ENCODE peak calls at places on chromosomes 2 and 18, in ten cellular contexts. One of them, this sample, is unnamed.

GRCh38 chr2:19738707-19739106 is 163.1 kb downstream of the TTC32 start:
- DNase-seq in heart left ventricle: no peak
- DNase-seq in activated CD8-positive, alpha-beta T cell treated with anti-CD3 and anti-CD28 coated beads for 36 hours: no peak
- DNase-seq in tibial artery: peak; percentile 93
- DNase-seq in epithelial cell of esophagus: no peak
- DNase-seq in mammary epithelial cell: no peak
- DNase-seq in foreskin fibroblast: peak; percentile 86
- DNase-seq in fibroblast of the aortic adventitia: peak; percentile 49
- DNase-seq in AG10803: peak; percentile 80
- DNase-seq in colonic mucosa: peak; percentile 29
- DNase-seq in this sample: no peak

GRCh38 chr2:130852521-130853115 is 15.9 kb downstream of the ARHGEF4 start:
- DNase-seq in colonic mucosa: no peak
- DNase-seq in AG10803: no peak
- DNase-seq in epithelial cell of esophagus: no peak
- DNase-seq in heart left ventricle: no peak
- DNase-seq in tibial artery: no peak
- DNase-seq in activated CD8-positive, alpha-beta T cell treated with anti-CD3 and anti-CD28 coated beads for 36 hours: no peak
- DNase-seq in fibroblast of the aortic adventitia: no peak
- DNase-seq in foreskin fibroblast: no peak
- DNase-seq in mammary epithelial cell: no peak
- DNase-seq in this sample: no peak

GRCh38 chr2:113965644-113966043 is 75.8 kb downstream of the ACTR3 start:
- DNase-seq in fibroblast of the aortic adventitia: peak; percentile 22
- DNase-seq in AG10803: peak; percentile 16
- DNase-seq in colonic mucosa: peak; percentile 50
- DNase-seq in activated CD8-positive, alpha-beta T cell treated with anti-CD3 and anti-CD28 coated beads for 36 hours: peak; percentile 52
- DNase-seq in mammary epithelial cell: peak; percentile 27
- DNase-seq in tibial artery: no peak
- DNase-seq in foreskin fibroblast: no peak
- DNase-seq in heart left ventricle: no peak
- DNase-seq in epithelial cell of esophagus: peak; percentile 62
- DNase-seq in this sample: peak; percentile 30

GRCh38 chr2:129681788-129682187 is 297.7 kb upstream of the RAB6C start:
- DNase-seq in tibial artery: no peak
- DNase-seq in foreskin fibroblast: no peak
- DNase-seq in activated CD8-positive, alpha-beta T cell treated with anti-CD3 and anti-CD28 coated beads for 36 hours: no peak
- DNase-seq in fibroblast of the aortic adventitia: no peak
- DNase-seq in epithelial cell of esophagus: no peak
- DNase-seq in colonic mucosa: no peak
- DNase-seq in heart left ventricle: no peak
- DNase-seq in mammary epithelial cell: no peak
- DNase-seq in AG10803: no peak
- DNase-seq in this sample: no peak

GRCh38 chr18:59993560-59993959 is 93.8 kb downstream of the PMAIP1 start:
- DNase-seq in tibial artery: no peak
- DNase-seq in colonic mucosa: no peak
- DNase-seq in activated CD8-positive, alpha-beta T cell treated with anti-CD3 and anti-CD28 coated beads for 36 hours: no peak
- DNase-seq in heart left ventricle: no peak
- DNase-seq in mammary epithelial cell: peak; percentile 27
- DNase-seq in AG10803: no peak
- DNase-seq in foreskin fibroblast: no peak
- DNase-seq in epithelial cell of esophagus: peak; percentile 46
- DNase-seq in fibroblast of the aortic adventitia: no peak
- DNase-seq in this sample: no peak

GRCh38 chr2:46717733-46718121 is 197.9 kb downstream of the MCFD2 start:
- DNase-seq in heart left ventricle: no peak
- DNase-seq in foreskin fibroblast: peak; percentile 44
- DNase-seq in AG10803: peak; percentile 52
- DNase-seq in activated CD8-positive, alpha-beta T cell treated with anti-CD3 and anti-CD28 coated beads for 36 hours: no peak
- DNase-seq in tibial artery: no peak
- DNase-seq in mammary epithelial cell: no peak
- DNase-seq in fibroblast of the aortic adventitia: peak; percentile 52
- DNase-seq in colonic mucosa: no peak
- DNase-seq in epithelial cell of esophagus: no peak
- DNase-seq in this sample: no peak

GRCh38 chr2:134454931-134455330 is 201.1 kb downstream of the MGAT5 start:
- DNase-seq in epithelial cell of esophagus: no peak
- DNase-seq in mammary epithelial cell: no peak
- DNase-seq in fibroblast of the aortic adventitia: no peak
- DNase-seq in tibial artery: peak; percentile 40
- DNase-seq in foreskin fibroblast: peak; percentile 20
- DNase-seq in heart left ventricle: no peak
- DNase-seq in colonic mucosa: no peak
- DNase-seq in activated CD8-positive, alpha-beta T cell treated with anti-CD3 and anti-CD28 coated beads for 36 hours: no peak
- DNase-seq in AG10803: no peak
- DNase-seq in this sample: no peak

GRCh38 chr2:86107031-86107430 is 996 bp downstream of the PTCD3 start:
- DNase-seq in AG10803: no peak
- DNase-seq in colonic mucosa: no peak
- DNase-seq in activated CD8-positive, alpha-beta T cell treated with anti-CD3 and anti-CD28 coated beads for 36 hours: no peak
- DNase-seq in foreskin fibroblast: peak; percentile 15
- DNase-seq in mammary epithelial cell: peak; percentile 2
- DNase-seq in tibial artery: no peak
- DNase-seq in epithelial cell of esophagus: peak; percentile 2
- DNase-seq in fibroblast of the aortic adventitia: no peak
- DNase-seq in heart left ventricle: no peak
- DNase-seq in this sample: no peak

GRCh38 chr2:242004902-242005230 is 135.3 kb downstream of the RTP5 start:
- DNase-seq in fibroblast of the aortic adventitia: no peak
- DNase-seq in mammary epithelial cell: no peak
- DNase-seq in epithelial cell of esophagus: no peak
- DNase-seq in AG10803: no peak
- DNase-seq in activated CD8-positive, alpha-beta T cell treated with anti-CD3 and anti-CD28 coated beads for 36 hours: no peak
- DNase-seq in heart left ventricle: no peak
- DNase-seq in foreskin fibroblast: no peak
- DNase-seq in tibial artery: peak; percentile 28
- DNase-seq in colonic mucosa: no peak
- DNase-seq in this sample: no peak

GRCh38 chr2:10323535-10323934 is 20.8 kb downstream of the HPCAL1 start:
- DNase-seq in fibroblast of the aortic adventitia: no peak
- DNase-seq in mammary epithelial cell: no peak
- DNase-seq in tibial artery: no peak
- DNase-seq in activated CD8-positive, alpha-beta T cell treated with anti-CD3 and anti-CD28 coated beads for 36 hours: no peak
- DNase-seq in foreskin fibroblast: no peak
- DNase-seq in epithelial cell of esophagus: no peak
- DNase-seq in colonic mucosa: no peak
- DNase-seq in heart left ventricle: no peak
- DNase-seq in AG10803: no peak
- DNase-seq in this sample: no peak

GRCh38 chr2:10322973-10323372 is 20.3 kb downstream of the HPCAL1 start:
- DNase-seq in tibial artery: peak; percentile 40
- DNase-seq in epithelial cell of esophagus: no peak
- DNase-seq in AG10803: no peak
- DNase-seq in activated CD8-positive, alpha-beta T cell treated with anti-CD3 and anti-CD28 coated beads for 36 hours: no peak
- DNase-seq in mammary epithelial cell: no peak
- DNase-seq in heart left ventricle: no peak
- DNase-seq in foreskin fibroblast: no peak
- DNase-seq in fibroblast of the aortic adventitia: no peak
- DNase-seq in colonic mucosa: no peak
- DNase-seq in this sample: no peak

GRCh38 chr2:10326707-10327594 is 24.2 kb downstream of the HPCAL1 start:
- DNase-seq in heart left ventricle: peak; percentile 72
- DNase-seq in tibial artery: no peak
- DNase-seq in AG10803: no peak
- DNase-seq in colonic mucosa: no peak
- DNase-seq in fibroblast of the aortic adventitia: no peak
- DNase-seq in epithelial cell of esophagus: no peak
- DNase-seq in foreskin fibroblast: peak; percentile 61
- DNase-seq in mammary epithelial cell: no peak
- DNase-seq in activated CD8-positive, alpha-beta T cell treated with anti-CD3 and anti-CD28 coated beads for 36 hours: no peak
- DNase-seq in this sample: no peak

GRCh38 chr2:10326151-10326616 is 23.5 kb downstream of the HPCAL1 start:
- DNase-seq in fibroblast of the aortic adventitia: no peak
- DNase-seq in activated CD8-positive, alpha-beta T cell treated with anti-CD3 and anti-CD28 coated beads for 36 hours: no peak
- DNase-seq in mammary epithelial cell: no peak
- DNase-seq in AG10803: no peak
- DNase-seq in tibial artery: no peak
- DNase-seq in foreskin fibroblast: no peak
- DNase-seq in colonic mucosa: no peak
- DNase-seq in epithelial cell of esophagus: no peak
- DNase-seq in heart left ventricle: no peak
- DNase-seq in this sample: no peak

DNA sequence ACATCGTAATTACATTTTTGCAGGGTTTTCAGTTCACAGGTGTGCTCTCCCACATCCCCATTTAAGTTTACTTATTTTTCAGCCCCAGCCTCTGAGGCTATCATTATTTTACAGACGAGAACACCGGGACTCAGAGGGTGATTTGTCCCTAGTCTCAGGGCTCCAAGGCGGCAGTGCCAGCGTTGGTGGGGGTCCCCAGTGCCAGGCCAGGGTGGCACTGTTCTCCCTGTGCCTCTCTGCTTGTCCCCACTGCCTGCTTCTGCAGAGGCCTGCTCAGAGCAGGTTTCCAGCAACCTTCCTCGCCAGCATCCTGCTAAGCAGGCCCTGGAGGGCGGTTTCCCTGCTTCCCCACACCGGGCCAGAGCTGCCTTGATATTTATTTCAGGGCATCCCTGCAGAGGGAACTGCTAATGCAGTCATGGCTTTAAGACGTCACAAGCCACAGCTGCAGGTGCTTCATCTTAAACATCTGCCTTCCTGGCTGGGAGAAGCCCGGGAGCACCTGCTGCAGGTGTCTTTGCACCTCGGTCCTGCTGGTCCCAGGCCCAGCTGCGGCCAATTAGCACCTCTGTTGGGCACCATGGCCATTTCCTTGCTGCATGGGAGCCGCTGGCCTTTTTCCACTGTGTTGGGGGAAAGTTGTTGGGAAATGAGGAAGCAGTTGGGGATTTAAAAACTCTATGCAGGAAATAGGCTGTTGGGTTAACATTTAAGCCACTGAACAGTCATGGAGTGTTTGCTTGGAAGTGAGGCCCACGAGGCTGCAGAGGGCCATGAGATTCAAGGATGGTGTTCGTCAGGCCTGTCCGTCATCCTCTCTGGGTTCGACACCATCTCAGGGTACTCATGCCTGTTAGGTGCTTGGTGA is 22.8 kb downstream of the HPCAL1 start:
- DNase-seq in fibroblast of the aortic adventitia: no peak
- DNase-seq in tibial artery: no peak
- DNase-seq in heart left ventricle: no peak
- DNase-seq in activated CD8-positive, alpha-beta T cell treated with anti-CD3 and anti-CD28 coated beads for 36 hours: no peak
- DNase-seq in epithelial cell of esophagus: no peak
- DNase-seq in foreskin fibroblast: no peak
- DNase-seq in colonic mucosa: peak; percentile 56
- DNase-seq in mammary epithelial cell: no peak
- DNase-seq in AG10803: no peak
- DNase-seq in this sample: no peak
- TF ChIP-seq CTCF in fibroblast of the aortic adventitia: no peak
- TF ChIP-seq CTCF in tibial artery: no peak
- TF ChIP-seq CTCF in heart left ventricle: no peak
- TF ChIP-seq CTCF in activated CD8-positive, alpha-beta T cell treated with anti-CD3 and anti-CD28 coated beads for 36 hours: no peak
- TF ChIP-seq CTCF in epithelial cell of esophagus: no peak
- TF ChIP-seq CTCF in foreskin fibroblast: no peak
- TF ChIP-seq CTCF in colonic mucosa: no peak
- TF ChIP-seq CTCF in mammary epithelial cell: no peak
- TF ChIP-seq CTCF in AG10803: no peak
- TF ChIP-seq CTCF in this sample: no peak

GRCh38 chr2:61732787-61733186 is 121.1 kb downstream of the FAM161A start:
- DNase-seq in mammary epithelial cell: no peak
- DNase-seq in AG10803: no peak
- DNase-seq in foreskin fibroblast: no peak
- DNase-seq in fibroblast of the aortic adventitia: no peak
- DNase-seq in heart left ventricle: no peak
- DNase-seq in colonic mucosa: no peak
- DNase-seq in activated CD8-positive, alpha-beta T cell treated with anti-CD3 and anti-CD28 coated beads for 36 hours: no peak
- DNase-seq in tibial artery: no peak
- DNase-seq in epithelial cell of esophagus: no peak
- DNase-seq in this sample: no peak
- TF ChIP-seq CTCF in mammary epithelial cell: no peak
- TF ChIP-seq CTCF in AG10803: no peak
- TF ChIP-seq CTCF in foreskin fibroblast: no peak
- TF ChIP-seq CTCF in fibroblast of the aortic adventitia: no peak
- TF ChIP-seq CTCF in heart left ventricle: no peak
- TF ChIP-seq CTCF in colonic mucosa: no peak
- TF ChIP-seq CTCF in activated CD8-positive, alpha-beta T cell treated with anti-CD3 and anti-CD28 coated beads for 36 hours: no peak
- TF ChIP-seq CTCF in tibial artery: no peak
- TF ChIP-seq CTCF in epithelial cell of esophagus: no peak
- TF ChIP-seq CTCF in this sample: no peak

DNA sequence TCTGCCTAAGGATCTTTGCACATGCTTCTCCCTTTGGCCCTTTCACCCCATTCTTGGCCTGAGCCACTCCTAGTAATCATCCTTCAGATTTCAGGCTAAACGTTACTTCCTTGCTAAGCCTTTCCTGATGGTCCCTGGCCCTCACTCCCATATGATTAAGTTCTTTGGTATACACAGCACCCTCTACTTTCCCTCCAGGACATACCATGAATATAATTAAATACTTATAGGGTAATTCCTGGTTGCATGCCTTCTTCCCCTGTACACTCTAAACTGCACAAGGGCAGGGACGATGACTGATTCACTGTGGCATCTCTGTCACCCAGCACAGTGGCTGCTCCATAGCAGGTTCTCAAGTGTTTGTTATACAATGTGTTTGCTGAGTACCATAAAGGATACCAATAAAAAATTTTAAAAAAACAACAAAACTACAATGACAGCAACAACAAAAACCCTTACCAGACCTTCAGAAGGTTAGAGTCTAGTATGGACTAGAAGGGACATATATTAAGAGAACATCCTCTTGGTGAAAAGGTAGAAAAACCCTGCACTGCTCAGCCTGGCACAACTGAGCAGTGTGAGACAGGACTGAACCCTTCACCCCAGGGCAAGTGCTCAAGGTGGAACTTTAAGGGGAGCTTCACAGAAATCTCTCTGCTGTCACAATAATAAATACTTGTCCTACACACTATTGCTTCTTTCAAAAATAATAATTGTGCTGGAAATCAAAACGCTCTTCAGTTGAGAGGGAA is 76.2 kb downstream of the AAK1 start:
- DNase-seq in fibroblast of the aortic adventitia: no peak
- DNase-seq in tibial artery: no peak
- DNase-seq in epithelial cell of esophagus: peak; percentile 73
- DNase-seq in heart left ventricle: no peak
- DNase-seq in activated CD8-positive, alpha-beta T cell treated with anti-CD3 and anti-CD28 coated beads for 36 hours: peak; percentile 28
- DNase-seq in AG10803: peak; percentile 74
- DNase-seq in mammary epithelial cell: peak; percentile 60
- DNase-seq in foreskin fibroblast: peak; percentile 78
- DNase-seq in colonic mucosa: no peak
- DNase-seq in this sample: no peak
- TF ChIP-seq CTCF in fibroblast of the aortic adventitia: no peak
- TF ChIP-seq CTCF in tibial artery: no peak
- TF ChIP-seq CTCF in epithelial cell of esophagus: no peak
- TF ChIP-seq CTCF in heart left ventricle: no peak
- TF ChIP-seq CTCF in activated CD8-positive, alpha-beta T cell treated with anti-CD3 and anti-CD28 coated beads for 36 hours: no peak
- TF ChIP-seq CTCF in AG10803: no peak
- TF ChIP-seq CTCF in mammary epithelial cell: no peak
- TF ChIP-seq CTCF in foreskin fibroblast: no peak
- TF ChIP-seq CTCF in colonic mucosa: no peak
- TF ChIP-seq CTCF in this sample: no peak

DNA sequence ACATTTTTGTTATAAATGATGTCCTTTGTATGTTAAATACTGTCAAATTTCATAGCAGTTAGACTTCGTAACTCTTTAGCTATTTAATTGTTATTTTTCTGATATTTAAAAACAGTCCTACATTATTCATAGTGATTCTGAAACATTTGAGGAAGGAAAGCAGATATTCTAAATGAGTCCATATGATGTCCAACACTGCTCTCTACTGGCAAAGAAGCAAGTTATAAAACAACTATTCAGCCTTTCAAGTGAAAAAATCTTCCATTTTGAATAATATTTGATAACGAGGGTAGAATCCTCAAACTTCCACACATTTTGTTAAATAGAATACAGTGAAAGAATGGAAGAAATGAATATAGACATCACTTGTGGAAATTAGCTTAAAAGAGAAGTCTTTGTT is 220.8 kb downstream of the GULP1 start:
- DNase-seq in foreskin fibroblast: peak; percentile 78
- DNase-seq in AG10803: peak; percentile 66
- DNase-seq in tibial artery: no peak
- DNase-seq in activated CD8-positive, alpha-beta T cell treated with anti-CD3 and anti-CD28 coated beads for 36 hours: no peak
- DNase-seq in epithelial cell of esophagus: peak; percentile 57
- DNase-seq in heart left ventricle: no peak
- DNase-seq in mammary epithelial cell: peak; percentile 25
- DNase-seq in fibroblast of the aortic adventitia: peak; percentile 81
- DNase-seq in colonic mucosa: no peak
- DNase-seq in this sample: no peak
- TF ChIP-seq CTCF in foreskin fibroblast: peak; percentile 42
- TF ChIP-seq CTCF in AG10803: peak; percentile 74
- TF ChIP-seq CTCF in tibial artery: peak; percentile 44
- TF ChIP-seq CTCF in activated CD8-positive, alpha-beta T cell treated with anti-CD3 and anti-CD28 coated beads for 36 hours: peak; percentile 33
- TF ChIP-seq CTCF in epithelial cell of esophagus: peak; percentile 48
- TF ChIP-seq CTCF in heart left ventricle: peak; percentile 45
- TF ChIP-seq CTCF in mammary epithelial cell: peak; percentile 59
- TF ChIP-seq CTCF in fibroblast of the aortic adventitia: peak; percentile 57
- TF ChIP-seq CTCF in colonic mucosa: peak; percentile 34
- TF ChIP-seq CTCF in this sample: peak; percentile 86